ENCODE peak calls at places on chromosome 2, in six cellular contexts. O, V, E, U, D and J are unnamed samples.

GRCh38 chr2:29810956-29811355 is 110.4 kb downstream of the ALK start:
- DNase-seq in U (peak), E (no peak), O (peak), V (no peak), D (no peak), J (no peak)

GRCh38 chr2:30283931-30284565 is 52.7 kb downstream of the LBH start:
- DNase-seq in E (peak), O (no peak), V (no peak), U (no peak), D (no peak), J (no peak)

GRCh38 chr2:212619954-212620353 is 81.4 kb upstream of the ERBB4 start:
- DNase-seq in E (no peak), O (peak), V (no peak), U (no peak), D (peak), J (no peak)

GRCh38 chr2:203706403-203706802 is at the start of gene CD28:
- DNase-seq in V (no peak), D (no peak), E (no peak), O (no peak), U (no peak), J (no peak)

GRCh38 chr2:165810418-165810817 is 16.4 kb upstream of the GALNT3 start:
- DNase-seq in U (no peak), V (no peak), D (no peak), E (no peak), O (no peak), J (no peak)

GRCh38 chr2:229407170-229407569 is 136.1 kb upstream of the PID1 start:
- DNase-seq in D (peak), O (peak), E (no peak), V (no peak), U (peak), J (no peak)

GRCh38 chr2:186950694-186951093 is 101.7 kb upstream of the ZSWIM2 start:
- DNase-seq in O (peak), E (no peak), D (no peak), V (no peak), U (no peak), J (no peak)

GRCh38 chr2:47904903-47905453 is 1.3 kb downstream of the FBXO11 start:
- DNase-seq in U (peak), D (no peak), O (peak), V (no peak), E (peak), J (no peak)

GRCh38 chr2:3389193-3389592 is 9.7 kb downstream of the TRAPPC12 start:
- DNase-seq in D (no peak), E (no peak), V (no peak), O (no peak), U (no peak), J (no peak)

GRCh38 chr2:235149240-235149641 is 197.4 kb downstream of the SH3BP4 start:
- DNase-seq in U (peak), E (no peak), V (no peak), O (peak), D (no peak), J (no peak)

GRCh38 chr2:191165190-191165643 is 14.4 kb upstream of the STAT4 start:
- DNase-seq in O (peak), V (no peak), E (no peak), D (peak), U (peak), J (no peak)

GRCh38 chr2:53821810-53822209 is 35.0 kb downstream of the ERLEC1 start:
- DNase-seq in D (no peak), E (no peak), U (no peak), V (no peak), O (no peak), J (no peak)

GRCh38 chr2:130913891-130914290 is 77.2 kb downstream of the ARHGEF4 start:
- DNase-seq in U (no peak), V (no peak), E (no peak), D (no peak), O (no peak), J (no peak)

GRCh38 chr2:14301331-14301730 is 331.2 kb upstream of the LRATD1 start:
- DNase-seq in O (no peak), U (no peak), E (no peak), D (no peak), V (no peak), J (no peak)

GRCh38 chr2:417662-418061 is 129.8 kb upstream of the ALKAL2 start:
- DNase-seq in V (no peak), E (no peak), U (no peak), D (no peak), O (no peak), J (no peak)

GRCh38 chr2:39608690-39609457 is 56.8 kb upstream of the TMEM178A start:
- DNase-seq in E (peak), O (no peak), U (no peak), V (no peak), D (no peak), J (no peak)

GRCh38 chr2:237723613-237724012 is 75.0 kb upstream of the RBM44 start:
- DNase-seq in O (peak), D (no peak), U (peak), V (no peak), E (peak), J (no peak)

GRCh38 chr2:160282063-160282580 is 82.0 kb upstream of the ITGB6 start:
- DNase-seq in E (no peak), V (no peak), O (no peak), U (no peak), D (no peak), J (no peak)

GRCh38 chr2:128374001-128374710 is 55.5 kb upstream of the HS6ST1 start:
- DNase-seq in E (no peak), V (no peak), D (no peak), U (peak), O (no peak), J (peak)

GRCh38 chr2:201964631-201965206 is 68.9 kb upstream of the FZD7 start:
- DNase-seq in O (peak), E (no peak), V (no peak), D (no peak), U (no peak), J (no peak)

GRCh38 chr2:216015722-216016464 is 2.5 kb upstream of the MREG start:
- DNase-seq in U (no peak), E (no peak), V (no peak), O (peak), D (no peak), J (no peak)

GRCh38 chr2:240999873-241000541 is 1.6 kb downstream of the SNED1 start:
- DNase-seq in V (no peak), D (no peak), O (no peak), U (no peak), E (peak), J (no peak)

GRCh38 chr2:64063924-64064331 is 44.7 kb upstream of the VPS54 start:
- DNase-seq in D (no peak), V (no peak), U (no peak), O (peak), E (no peak), J (no peak)

GRCh38 chr2:30641765-30642341 is 165.4 kb downstream of the CAPN13 start:
- DNase-seq in O (no peak), E (no peak), U (no peak), D (no peak), V (no peak), J (no peak)

GRCh38 chr2:241295326-241296095 is 20.0 kb downstream of the HDLBP start:
- DNase-seq in U (no peak), E (no peak), D (no peak), O (no peak), V (no peak), J (no peak)

GRCh38 chr2:163693484-163693883 is 42.3 kb downstream of the FIGN start:
- DNase-seq in O (no peak), E (no peak), V (no peak), D (no peak), U (no peak), J (no peak)

GRCh38 chr2:40639294-40639693 is 187.4 kb upstream of the SLC8A1 start:
- DNase-seq in U (no peak), V (no peak), O (no peak), E (no peak), D (no peak), J (no peak)

GRCh38 chr2:197309369-197310231 is 980 bp downstream of the ANKRD44 start:
- DNase-seq in D (no peak), E (peak), O (no peak), V (no peak), U (peak), J (no peak)

GRCh38 chr2:216633616-216634316 is 546 bp downstream of the IGFBP2 start:
- DNase-seq in E (peak), V (no peak), D (no peak), U (peak), O (no peak), J (no peak)

GRCh38 chr2:45177870-45178269 is 168.6 kb upstream of the SIX2 start:
- DNase-seq in U (peak), E (no peak), V (no peak), D (peak), O (peak), J (peak)